ENCODE peak calls at places on chromosomes 3 and 15, in nine cellular contexts. One of them, this sample, is unnamed. For H3K4me1, the result is how much of the 10 kb centered on the place peaks cover.

GRCh38 chr15:27679621-27680521 is 419.2 kb downstream of the OCA2 start:
- DNase-seq in OCI-LY7: no peak
- DNase-seq in transverse colon: no peak
- DNase-seq in heart right ventricle: no peak
- DNase-seq in PC-3: no peak
- DNase-seq in A549: no peak
- DNase-seq in adrenal gland: no peak
- DNase-seq in aorta: no peak
- DNase-seq in neural progenitor cell: peak
- DNase-seq in this sample: no peak

GRCh38 chr3:71226565-71227281 is 356.8 kb downstream of the FOXP1 start:
- DNase-seq in OCI-LY7: no peak
- DNase-seq in transverse colon: peak
- DNase-seq in heart right ventricle: peak
- DNase-seq in PC-3: no peak
- DNase-seq in A549: no peak
- DNase-seq in adrenal gland: peak
- DNase-seq in aorta: peak
- DNase-seq in neural progenitor cell: no peak
- DNase-seq in this sample: no peak

GRCh38 chr3:51678685-51679084 is 7.6 kb downstream of the TEX264 start:
- DNase-seq in OCI-LY7: no peak
- DNase-seq in transverse colon: no peak
- DNase-seq in heart right ventricle: no peak
- DNase-seq in PC-3: no peak
- DNase-seq in A549: no peak
- DNase-seq in adrenal gland: no peak
- DNase-seq in aorta: no peak
- DNase-seq in neural progenitor cell: peak
- DNase-seq in this sample: no peak

GRCh38 chr3:45118615-45119062 is 27.5 kb downstream of the CDCP1 start:
- DNase-seq in OCI-LY7: no peak
- DNase-seq in transverse colon: no peak
- DNase-seq in heart right ventricle: no peak
- DNase-seq in PC-3: no peak
- DNase-seq in A549: no peak
- DNase-seq in adrenal gland: no peak
- DNase-seq in aorta: no peak
- DNase-seq in neural progenitor cell: no peak
- DNase-seq in this sample: no peak

GRCh38 chr3:101383156-101383575 is 62.8 kb upstream of the IMPG2 start:
- DNase-seq in OCI-LY7: no peak
- DNase-seq in transverse colon: no peak
- DNase-seq in heart right ventricle: no peak
- DNase-seq in PC-3: no peak
- DNase-seq in A549: no peak
- DNase-seq in adrenal gland: no peak
- DNase-seq in aorta: peak
- DNase-seq in neural progenitor cell: peak
- DNase-seq in this sample: no peak

GRCh38 chr3:50658416-50658815 is 16.3 kb upstream of the DOCK3 start:
- DNase-seq in OCI-LY7: no peak
- DNase-seq in transverse colon: no peak
- DNase-seq in heart right ventricle: no peak
- DNase-seq in PC-3: peak
- DNase-seq in A549: no peak
- DNase-seq in adrenal gland: no peak
- DNase-seq in aorta: peak
- DNase-seq in neural progenitor cell: no peak
- DNase-seq in this sample: no peak

GRCh38 chr3:133258358-133258757 is 141.5 kb upstream of the BFSP2 start:
- DNase-seq in OCI-LY7: no peak
- DNase-seq in transverse colon: no peak
- DNase-seq in heart right ventricle: no peak
- DNase-seq in PC-3: peak
- DNase-seq in A549: no peak
- DNase-seq in adrenal gland: peak
- DNase-seq in aorta: no peak
- DNase-seq in neural progenitor cell: no peak
- DNase-seq in this sample: no peak

GRCh38 chr15:73981761-73982222 is 10.3 kb downstream of the STOML1 start:
- DNase-seq in OCI-LY7: no peak
- DNase-seq in transverse colon: no peak
- DNase-seq in heart right ventricle: no peak
- DNase-seq in PC-3: no peak
- DNase-seq in A549: no peak
- DNase-seq in adrenal gland: no peak
- DNase-seq in aorta: no peak
- DNase-seq in neural progenitor cell: no peak
- DNase-seq in this sample: no peak

GRCh38 chr3:121834079-121834730 is 655 bp downstream of the IQCB1 start:
- DNase-seq in OCI-LY7: peak
- DNase-seq in transverse colon: peak
- DNase-seq in heart right ventricle: no peak
- DNase-seq in PC-3: peak
- DNase-seq in A549: peak
- DNase-seq in adrenal gland: no peak
- DNase-seq in aorta: no peak
- DNase-seq in neural progenitor cell: peak
- DNase-seq in this sample: no peak

GRCh38 chr3:144129536-144130214 is 158.1 kb downstream of the DIPK2A start:
- DNase-seq in OCI-LY7: no peak
- DNase-seq in transverse colon: no peak
- DNase-seq in heart right ventricle: no peak
- DNase-seq in PC-3: no peak
- DNase-seq in A549: no peak
- DNase-seq in adrenal gland: no peak
- DNase-seq in aorta: no peak
- DNase-seq in neural progenitor cell: no peak
- DNase-seq in this sample: no peak

GRCh38 chr3:53171827-53172505 is 11.0 kb downstream of the PRKCD start:
- DNase-seq in OCI-LY7: peak
- DNase-seq in transverse colon: no peak
- DNase-seq in heart right ventricle: no peak
- DNase-seq in PC-3: no peak
- DNase-seq in A549: no peak
- DNase-seq in adrenal gland: no peak
- DNase-seq in aorta: no peak
- DNase-seq in neural progenitor cell: no peak
- DNase-seq in this sample: no peak

GRCh38 chr3:126986001-126986400 is 3.1 kb downstream of the PLXNA1 start:
- DNase-seq in OCI-LY7: no peak
- DNase-seq in transverse colon: no peak
- DNase-seq in heart right ventricle: no peak
- DNase-seq in PC-3: no peak
- DNase-seq in A549: no peak
- DNase-seq in adrenal gland: no peak
- DNase-seq in aorta: no peak
- DNase-seq in neural progenitor cell: no peak
- DNase-seq in this sample: no peak

GRCh38 chr3:23826382-23827061 is 20.8 kb downstream of the UBE2E1 start:
- DNase-seq in OCI-LY7: no peak
- DNase-seq in transverse colon: no peak
- DNase-seq in heart right ventricle: no peak
- DNase-seq in PC-3: no peak
- DNase-seq in A549: no peak
- DNase-seq in adrenal gland: peak
- DNase-seq in aorta: no peak
- DNase-seq in neural progenitor cell: no peak
- DNase-seq in this sample: peak

GRCh38 chr3:157502916-157503620 is at the start of gene VEPH1:
- DNase-seq in OCI-LY7: no peak
- DNase-seq in transverse colon: peak
- DNase-seq in heart right ventricle: no peak
- DNase-seq in PC-3: no peak
- DNase-seq in A549: no peak
- DNase-seq in adrenal gland: peak
- DNase-seq in aorta: no peak
- DNase-seq in neural progenitor cell: peak
- DNase-seq in this sample: peak

GRCh38 chr3:62374375-62374876 is 1.1 kb upstream of the FEZF2 start:
- DNase-seq in OCI-LY7: no peak
- DNase-seq in transverse colon: no peak
- DNase-seq in heart right ventricle: no peak
- DNase-seq in PC-3: no peak
- DNase-seq in A549: no peak
- DNase-seq in adrenal gland: no peak
- DNase-seq in aorta: no peak
- DNase-seq in neural progenitor cell: peak
- DNase-seq in this sample: no peak

GRCh38 chr3:56981445-56982230 is 78.8 kb upstream of the SPATA12 start:
- DNase-seq in OCI-LY7: no peak
- DNase-seq in transverse colon: no peak
- DNase-seq in heart right ventricle: no peak
- DNase-seq in PC-3: no peak
- DNase-seq in A549: no peak
- DNase-seq in adrenal gland: no peak
- DNase-seq in aorta: no peak
- DNase-seq in neural progenitor cell: no peak
- DNase-seq in this sample: no peak

GRCh38 chr3:56977561-56977889 is 82.9 kb upstream of the SPATA12 start:
- DNase-seq in OCI-LY7: no peak
- DNase-seq in transverse colon: no peak
- DNase-seq in heart right ventricle: no peak
- DNase-seq in PC-3: no peak
- DNase-seq in A549: no peak
- DNase-seq in adrenal gland: no peak
- DNase-seq in aorta: no peak
- DNase-seq in neural progenitor cell: no peak
- DNase-seq in this sample: no peak

GRCh38 chr3:56980798-56981390 is 79.6 kb upstream of the SPATA12 start:
- DNase-seq in OCI-LY7: no peak
- DNase-seq in transverse colon: no peak
- DNase-seq in heart right ventricle: peak
- DNase-seq in PC-3: peak
- DNase-seq in A549: peak
- DNase-seq in adrenal gland: peak
- DNase-seq in aorta: no peak
- DNase-seq in neural progenitor cell: no peak
- DNase-seq in this sample: no peak

GRCh38 chr3:56983427-56983826 is 77.0 kb upstream of the SPATA12 start:
- DNase-seq in OCI-LY7: no peak
- DNase-seq in transverse colon: no peak
- DNase-seq in heart right ventricle: no peak
- DNase-seq in PC-3: no peak
- DNase-seq in A549: no peak
- DNase-seq in adrenal gland: no peak
- DNase-seq in aorta: no peak
- DNase-seq in neural progenitor cell: no peak
- DNase-seq in this sample: no peak

DNA sequence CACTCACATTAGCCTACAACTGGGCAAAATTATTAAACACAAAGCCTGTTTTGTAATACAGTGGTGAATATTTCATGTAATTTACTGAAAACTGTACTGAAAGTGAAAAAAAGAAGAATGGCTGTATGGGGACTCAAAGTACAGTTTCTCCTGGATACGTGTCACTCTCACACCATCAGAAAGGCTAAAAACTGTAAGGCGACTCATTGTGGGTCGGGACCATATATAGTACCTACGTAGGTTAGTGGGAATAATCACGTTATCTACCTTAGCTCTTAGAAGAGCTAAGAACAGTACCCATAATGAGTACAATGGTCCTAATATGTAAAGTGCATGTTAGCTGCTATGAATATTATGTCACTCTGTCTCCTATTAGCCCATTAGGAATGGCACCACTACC is 80.2 kb upstream of the SPATA12 start:
- DNase-seq in OCI-LY7: no peak
- DNase-seq in transverse colon: no peak
- DNase-seq in heart right ventricle: no peak
- DNase-seq in PC-3: no peak
- DNase-seq in A549: no peak
- DNase-seq in adrenal gland: peak
- DNase-seq in aorta: no peak
- DNase-seq in neural progenitor cell: no peak
- DNase-seq in this sample: no peak
- H3K4me1 ChIP-seq in OCI-LY7: under half
- H3K4me1 ChIP-seq in transverse colon: under half
- H3K4me1 ChIP-seq in heart right ventricle: under half
- H3K4me1 ChIP-seq in PC-3: under half
- H3K4me1 ChIP-seq in A549: under half
- H3K4me1 ChIP-seq in adrenal gland: under half
- H3K4me1 ChIP-seq in aorta: under half
- H3K4me1 ChIP-seq in neural progenitor cell: under half
- H3K4me1 ChIP-seq in this sample: under half

DNA sequence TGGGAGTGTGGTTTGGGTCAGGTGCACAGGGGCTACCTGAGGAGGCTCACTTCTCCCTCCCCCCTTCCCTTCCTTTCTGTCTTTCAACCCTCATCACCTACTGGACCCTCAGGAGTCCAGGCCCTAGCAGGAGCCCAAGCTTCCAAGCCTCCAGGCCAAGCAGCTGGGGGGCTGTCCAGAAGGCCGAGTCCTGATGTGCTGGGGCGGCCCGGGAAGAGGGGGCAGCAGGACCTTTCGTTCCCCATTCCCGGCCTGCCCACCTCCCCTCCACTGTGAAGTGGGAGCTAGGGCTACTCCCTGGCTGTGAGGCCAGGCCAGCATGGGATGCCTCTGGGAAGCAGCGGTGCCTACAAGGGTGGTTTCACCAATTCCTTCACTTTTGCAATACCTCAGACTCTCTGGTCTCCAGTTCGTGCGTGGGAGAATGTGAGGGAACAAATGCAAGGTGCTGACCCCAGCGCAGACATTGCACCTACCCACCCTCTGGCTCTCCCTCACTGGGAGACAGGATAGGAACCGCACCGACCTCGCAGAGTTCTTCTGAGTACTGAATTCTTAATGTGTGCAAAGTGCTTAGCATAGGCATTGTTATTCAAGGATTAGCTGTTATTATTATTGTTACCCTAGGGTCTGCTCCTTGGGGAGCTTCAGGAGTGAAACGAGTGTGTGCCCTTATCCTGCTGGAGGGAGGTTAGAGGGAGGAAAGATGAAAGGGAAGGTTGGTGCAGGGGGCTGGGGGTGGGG is 2.5 kb downstream of the EPHB3 start:
- DNase-seq in OCI-LY7: no peak
- DNase-seq in transverse colon: no peak
- DNase-seq in heart right ventricle: no peak
- DNase-seq in PC-3: no peak
- DNase-seq in A549: no peak
- DNase-seq in adrenal gland: no peak
- DNase-seq in aorta: no peak
- DNase-seq in neural progenitor cell: no peak
- DNase-seq in this sample: no peak
- H3K4me1 ChIP-seq in OCI-LY7: under half
- H3K4me1 ChIP-seq in transverse colon: half or more
- H3K4me1 ChIP-seq in heart right ventricle: half or more
- H3K4me1 ChIP-seq in PC-3: half or more
- H3K4me1 ChIP-seq in A549: under half
- H3K4me1 ChIP-seq in adrenal gland: under half
- H3K4me1 ChIP-seq in aorta: under half
- H3K4me1 ChIP-seq in neural progenitor cell: half or more
- H3K4me1 ChIP-seq in this sample: under half

GRCh38 chr3:79247367-79248103 is 520.3 kb downstream of the ROBO1 start:
- DNase-seq in OCI-LY7: no peak
- DNase-seq in transverse colon: no peak
- DNase-seq in heart right ventricle: peak
- DNase-seq in PC-3: no peak
- DNase-seq in A549: no peak
- DNase-seq in adrenal gland: no peak
- DNase-seq in aorta: no peak
- DNase-seq in neural progenitor cell: peak
- DNase-seq in this sample: no peak
- H3K4me1 ChIP-seq in OCI-LY7: under half
- H3K4me1 ChIP-seq in transverse colon: under half
- H3K4me1 ChIP-seq in heart right ventricle: under half
- H3K4me1 ChIP-seq in PC-3: under half
- H3K4me1 ChIP-seq in A549: under half
- H3K4me1 ChIP-seq in adrenal gland: under half
- H3K4me1 ChIP-seq in aorta: under half
- H3K4me1 ChIP-seq in neural progenitor cell: under half
- H3K4me1 ChIP-seq in this sample: under half

GRCh38 chr15:57377478-57377847 is 1.2 kb downstream of the CGNL1 start:
- DNase-seq in OCI-LY7: no peak
- DNase-seq in transverse colon: no peak
- DNase-seq in heart right ventricle: no peak
- DNase-seq in PC-3: peak
- DNase-seq in A549: peak
- DNase-seq in adrenal gland: no peak
- DNase-seq in aorta: no peak
- DNase-seq in neural progenitor cell: no peak
- DNase-seq in this sample: no peak
- H3K4me1 ChIP-seq in OCI-LY7: under half
- H3K4me1 ChIP-seq in transverse colon: under half
- H3K4me1 ChIP-seq in heart right ventricle: under half
- H3K4me1 ChIP-seq in PC-3: under half
- H3K4me1 ChIP-seq in A549: under half
- H3K4me1 ChIP-seq in adrenal gland: under half
- H3K4me1 ChIP-seq in aorta: under half
- H3K4me1 ChIP-seq in neural progenitor cell: under half
- H3K4me1 ChIP-seq in this sample: under half